ENCODE peak calls at places on chromosomes 16 and 17, in ten cellular contexts. H is A549; G is fibroblast of lung; C is OCI-LY7; D is foreskin fibroblast; K is activated CD4-positive, alpha-beta T cell treated with anti-CD3 and anti-CD28 coated beads, Interleukin-2, amount 10 ng/mL, durations not matched to agents 7 days and 5 days; V is activated CD8-positive, alpha-beta memory T cell treated with anti-CD3 and anti-CD28 coated beads for 4 hours; U is tibial artery; W is progenitor cell of endocrine pancreas; Z is ELR. P is an unnamed sample.

GRCh38 chr16:88811850-88812736 is at the start of gene APRT:
- DNase-seq in K (peak), W (peak), Z (peak), G (peak), C (peak), V (peak), H (peak), U (peak), D (peak), P (peak)

GRCh38 chr17:28982191-28982793 is 23.5 kb downstream of the SEZ6 start:
- DNase-seq in U (no peak), G (peak), W (no peak), H (no peak), K (peak), D (no peak), Z (peak), V (peak), C (peak), P (no peak)

GRCh38 chr16:23905027-23905426 is 69.2 kb downstream of the PRKCB start:
- DNase-seq in V (no peak), G (peak), C (no peak), K (no peak), W (no peak), D (peak), Z (peak), U (peak), H (peak), P (peak)

GRCh38 chr16:88276591-88276990 is 106.2 kb upstream of the ZNF469 start:
- DNase-seq in D (no peak), W (no peak), G (no peak), C (no peak), Z (no peak), U (peak), K (no peak), H (no peak), V (no peak), P (no peak)

GRCh38 chr17:50871898-50872297 is 5.7 kb upstream of the TOB1 start:
- DNase-seq in U (no peak), D (no peak), H (no peak), K (peak), W (no peak), Z (no peak), V (no peak), C (no peak), G (no peak), P (no peak)

GRCh38 chr17:19370493-19370960 is 7.8 kb upstream of the MAPK7 start:
- DNase-seq in C (no peak), K (peak), Z (peak), W (no peak), U (no peak), V (no peak), H (no peak), G (no peak), D (no peak), P (no peak)

GRCh38 chr17:35947156-35947585 is 3.7 kb upstream of the LYZL6 start:
- DNase-seq in D (peak), H (peak), U (no peak), G (peak), Z (peak), W (peak), V (no peak), K (peak), C (peak), P (peak)

GRCh38 chr17:73292031-73292531 is 19.7 kb downstream of the CDC42EP4 start:
- DNase-seq in W (no peak), U (peak), C (no peak), D (peak), G (peak), Z (peak), K (no peak), V (no peak), H (no peak), P (no peak)

GRCh38 chr16:66095676-66096075 is 270.8 kb upstream of the CDH5 start:
- DNase-seq in W (no peak), Z (no peak), K (no peak), U (no peak), H (no peak), D (no peak), G (no peak), C (no peak), V (no peak), P (no peak)

GRCh38 chr17:78779848-78780247 is 2.2 kb downstream of the CYTH1 start:
- DNase-seq in W (no peak), C (peak), U (peak), H (no peak), D (no peak), V (no peak), K (peak), G (no peak), Z (no peak), P (no peak)

P was measured in NT2/D1.